ENCODE peak calls at places on chromosomes 5 and 9, in nine cellular contexts. L is astrocyte of the cerebellum, O is pancreas, Q is neural crest cell, J is ascending aorta, P is cardiac muscle cell, G is fibroblast of lung, F is prostate gland, I is tibial artery. Y is an unnamed sample.
A peak's percentile ranks its signal among the peaks of the same experiment; 100 is the strongest.

GRCh38 chr5:146426853-146427618 is 20.1 kb upstream of the TCERG1 start:
- DNase-seq in G (peak; percentile 61), F (no peak), O (no peak), Q (no peak), J (no peak), P (peak; percentile 64), I (no peak), L (peak; percentile 18), Y (no peak)

GRCh38 chr5:148776780-148777179 is 49.6 kb upstream of the ADRB2 start:
- DNase-seq in L (peak; percentile 47), J (no peak), G (peak; percentile 72), F (no peak), O (no peak), P (peak; percentile 19), Q (no peak), I (no peak), Y (no peak)

GRCh38 chr9:119761737-119762136 is 392.5 kb upstream of the BRINP1 start:
- DNase-seq in Q (no peak), I (no peak), P (no peak), F (no peak), G (no peak), J (no peak), L (no peak), O (no peak), Y (no peak)

GRCh38 chr5:69006030-69006429 is 87.8 kb upstream of the SLC30A5 start:
- DNase-seq in F (no peak), Q (no peak), I (no peak), P (no peak), G (no peak), J (no peak), L (no peak), O (no peak), Y (no peak)

GRCh38 chr5:61330341-61330878 is 1.6 kb upstream of the ZSWIM6 start:
- DNase-seq in Q (no peak), L (peak; percentile 68), G (peak; percentile 68), J (no peak), F (peak; percentile 43), O (peak; percentile 60), P (peak; percentile 58), I (no peak), Y (no peak)

GRCh38 chr9:136361047-136361756 is 2.3 kb downstream of the DNLZ start:
- DNase-seq in P (no peak), J (no peak), Q (no peak), G (peak; percentile 62), I (no peak), O (no peak), F (no peak), L (no peak), Y (no peak)

GRCh38 chr5:179762079-179762780 is 29.6 kb downstream of the MAML1 start:
- DNase-seq in F (peak; percentile 14), L (no peak), J (no peak), P (no peak), G (no peak), I (no peak), Q (no peak), O (no peak), Y (no peak)

GRCh38 chr5:91219803-91220371 is 163.2 kb downstream of the ARRDC3 start:
- DNase-seq in J (no peak), L (peak; percentile 5), F (no peak), G (peak; percentile 44), I (no peak), P (peak; percentile 72), Q (no peak), O (no peak), Y (no peak)

GRCh38 chr9:87392091-87392490 is 105.6 kb upstream of the DAPK1 start:
- DNase-seq in O (no peak), P (no peak), L (no peak), Q (no peak), J (no peak), F (no peak), G (no peak), I (no peak), Y (no peak)

GRCh38 chr5:89711526-89711925 is 698.0 kb downstream of the CETN3 start:
- DNase-seq in I (no peak), P (no peak), J (no peak), Q (no peak), G (no peak), O (no peak), F (no peak), L (no peak), Y (no peak)

GRCh38 chr5:155416765-155417164 is 403.2 kb downstream of the KIF4B start:
- DNase-seq in O (no peak), J (no peak), P (no peak), F (no peak), Q (no peak), L (no peak), I (no peak), G (no peak), Y (no peak)

GRCh38 chr9:137303031-137303892 is 1.2 kb upstream of the NRARP start:
- DNase-seq in P (no peak), J (no peak), L (no peak), I (peak; percentile 64), G (no peak), O (peak; percentile 32), Q (no peak), F (peak; percentile 69), Y (no peak)

DNA sequence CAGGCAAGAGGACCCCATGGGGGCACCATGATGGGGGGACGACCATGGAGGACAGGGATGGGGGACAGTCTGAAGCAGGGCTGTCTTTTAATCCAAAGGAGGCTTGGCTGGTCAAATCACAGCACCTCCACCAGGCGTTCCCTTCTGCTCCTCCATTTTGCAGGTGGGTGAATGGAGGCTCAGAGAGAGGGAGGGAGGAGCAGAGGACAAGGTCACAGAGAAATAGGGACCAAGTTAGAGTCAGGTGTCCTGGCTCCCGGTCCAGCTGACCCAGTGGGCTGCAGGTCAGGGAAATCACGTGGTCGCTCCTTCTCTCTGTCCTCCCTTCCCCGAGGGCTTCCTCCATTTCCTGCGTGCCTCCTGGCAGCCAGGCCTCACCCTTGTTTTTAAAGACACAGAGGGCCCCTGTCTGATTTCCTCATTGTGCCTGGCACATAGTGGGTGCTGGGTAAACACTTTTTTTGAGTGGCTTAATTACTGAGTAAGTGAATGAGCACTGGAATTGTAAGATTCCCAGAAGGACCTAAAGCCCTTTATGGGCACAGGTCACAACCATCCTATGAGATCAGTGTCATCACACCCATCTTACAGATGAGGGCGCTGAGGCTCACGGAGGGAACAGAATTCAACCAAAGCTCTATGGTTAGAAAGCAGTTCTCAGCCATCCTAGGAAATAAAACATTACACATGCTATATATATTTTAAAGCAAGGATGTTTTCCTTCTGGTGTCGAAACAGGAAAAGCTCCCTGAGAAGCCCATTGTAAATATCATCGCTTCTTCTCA is 156.2 kb upstream of the SMIM23 start:
- DNase-seq in G (peak; percentile 29), J (no peak), Q (no peak), P (no peak), L (no peak), O (no peak), I (no peak), F (no peak), Y (no peak)
- TF ChIP-seq CTCF in G (peak; percentile 10), J (no peak), Q (no peak), P (no peak), L (no peak), O (no peak), I (no peak), F (no peak), Y (no peak)

GRCh38 chr5:165161204-165161603 is 1655.8 kb downstream of the MAT2B start:
- DNase-seq in G (no peak), L (no peak), Q (no peak), I (no peak), P (no peak), F (no peak), O (no peak), J (no peak), Y (no peak)
- TF ChIP-seq CTCF in G (no peak), L (peak; percentile 12), Q (peak; percentile 35), I (no peak), P (no peak), F (no peak), O (no peak), J (no peak), Y (no peak)

DNA sequence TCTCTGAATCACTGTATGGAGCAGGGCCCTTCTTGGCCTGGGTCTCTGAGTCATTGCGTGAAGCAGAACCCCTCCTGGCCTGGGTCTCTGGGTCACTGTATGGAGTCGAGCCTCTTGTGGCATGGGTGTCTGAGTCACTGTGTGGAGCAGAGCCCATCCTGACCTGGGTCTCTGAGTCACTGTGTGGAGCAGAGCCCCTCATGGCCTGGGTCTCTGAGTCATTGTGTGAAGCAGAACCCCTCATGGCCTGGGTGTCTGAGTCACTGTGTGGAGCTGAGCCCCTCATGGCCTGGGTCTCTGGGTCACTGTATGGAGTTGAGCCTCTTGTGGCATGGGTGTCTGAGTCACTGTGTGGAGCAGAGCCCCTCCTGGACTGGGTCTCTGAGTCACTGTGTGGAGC is 94.0 kb upstream of the RAPGEF1 start:
- DNase-seq in O (no peak), Q (no peak), P (peak; percentile 4), F (no peak), L (no peak), I (no peak), G (peak; percentile 8), J (no peak), Y (no peak)
- TF ChIP-seq CTCF in O (no peak), Q (no peak), P (no peak), F (no peak), L (no peak), I (no peak), G (no peak), J (no peak), Y (no peak)

DNA sequence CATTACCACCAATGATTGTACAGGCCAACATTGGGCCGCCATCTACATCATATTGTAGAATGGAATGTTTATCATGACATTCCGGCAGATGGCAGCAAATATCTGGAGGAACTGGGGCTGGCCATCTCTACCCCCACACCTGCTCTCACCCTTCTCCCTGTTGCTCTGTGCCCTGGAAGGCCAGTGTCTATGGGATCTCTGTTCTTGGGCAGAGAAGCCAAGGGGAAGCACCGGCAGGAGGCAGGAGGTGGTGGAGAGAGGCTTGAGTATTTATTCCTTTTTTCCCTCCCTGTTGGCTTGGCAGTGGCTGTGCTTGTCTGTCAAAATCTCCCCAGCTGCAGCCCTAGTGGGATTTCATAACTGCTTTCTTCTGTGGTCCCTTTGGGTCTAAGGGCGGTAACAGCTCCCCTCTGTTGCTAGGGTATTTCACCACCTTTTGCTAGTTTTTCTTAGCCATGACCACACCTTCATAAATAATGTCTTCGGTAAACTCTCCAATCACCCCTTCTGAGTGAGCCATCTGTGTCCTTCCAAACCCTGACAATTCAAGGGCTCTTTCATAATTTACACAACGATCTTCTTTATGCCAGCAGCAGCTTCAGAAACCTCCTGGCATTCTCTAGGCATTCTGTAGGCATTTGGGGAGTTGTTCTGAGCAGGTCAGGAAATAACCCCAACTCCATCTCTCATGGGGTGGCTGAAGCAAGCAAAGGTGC is 225.8 kb downstream of the MELK start:
- DNase-seq in Q (no peak), L (no peak), O (no peak), F (no peak), J (no peak), P (no peak), I (no peak), G (no peak), Y (no peak)
- TF ChIP-seq CTCF in Q (peak; percentile 41), L (no peak), O (no peak), F (no peak), J (no peak), P (peak; percentile 5), I (no peak), G (no peak), Y (no peak)